ENCODE peak calls at places on chromosomes 5 and 9, in nine cellular contexts. F, Z, D, N, V, M, E, Q and J are unnamed samples.

GRCh38 chr5:157593036-157593435 is 17.5 kb upstream of the ADAM19 start:
- DNase-seq in F (no peak), Z (no peak), D (no peak), N (no peak), V (no peak), M (no peak), E (no peak), Q (no peak), J (no peak)

GRCh38 chr9:86580688-86581087 is 226.5 kb upstream of the TUT7 start:
- DNase-seq in F (no peak), Z (no peak), D (no peak), N (no peak), V (no peak), M (no peak), E (no peak), Q (no peak), J (no peak)

GRCh38 chr9:73871636-73872035 is 625.5 kb upstream of the RORB start:
- DNase-seq in F (no peak), Z (no peak), D (no peak), N (no peak), V (no peak), M (no peak), E (no peak), Q (no peak), J (no peak)

GRCh38 chr5:865168-865521 is 14.4 kb upstream of the ZDHHC11 start:
- DNase-seq in F (peak), Z (no peak), D (no peak), N (no peak), V (no peak), M (no peak), E (no peak), Q (no peak), J (no peak)

GRCh38 chr5:135242496-135243193 is 156.4 kb downstream of the MACROH2A1 start:
- DNase-seq in F (no peak), Z (peak), D (no peak), N (no peak), V (no peak), M (no peak), E (no peak), Q (peak), J (no peak)

GRCh38 chr5:15695171-15695676 is 195.2 kb downstream of the FBXL7 start:
- DNase-seq in F (no peak), Z (peak), D (no peak), N (no peak), V (peak), M (no peak), E (no peak), Q (peak), J (peak)

GRCh38 chr5:122547669-122548068 is 227.2 kb upstream of the SNX2 start:
- DNase-seq in F (no peak), Z (no peak), D (no peak), N (no peak), V (no peak), M (no peak), E (no peak), Q (no peak), J (no peak)

GRCh38 chr9:108776920-108777650 is 78.7 kb downstream of the ACTL7B start:
- DNase-seq in F (no peak), Z (peak), D (peak), N (no peak), V (peak), M (peak), E (no peak), Q (peak), J (peak)

GRCh38 chr5:139878093-139878492 is 82.5 kb downstream of the PSD2 start:
- DNase-seq in F (no peak), Z (peak), D (no peak), N (no peak), V (no peak), M (no peak), E (no peak), Q (no peak), J (no peak)

GRCh38 chr5:73338201-73339126 is 110.1 kb downstream of the FOXD1 start:
- DNase-seq in F (peak), Z (peak), D (no peak), N (no peak), V (no peak), M (peak), E (peak), Q (peak), J (peak)

GRCh38 chr9:116070256-116070914 is 83.2 kb upstream of the PAPPA start:
- DNase-seq in F (no peak), Z (peak), D (no peak), N (no peak), V (no peak), M (no peak), E (no peak), Q (no peak), J (no peak)

GRCh38 chr9:37676411-37676830 is 25.7 kb downstream of the FRMPD1 start:
- DNase-seq in F (no peak), Z (no peak), D (no peak), N (peak), V (no peak), M (no peak), E (peak), Q (no peak), J (no peak)

GRCh38 chr5:167763772-167764171 is 527.7 kb upstream of the WWC1 start:
- DNase-seq in F (no peak), Z (peak), D (peak), N (no peak), V (peak), M (peak), E (no peak), Q (peak), J (no peak)

GRCh38 chr5:132506094-132506692 is 15.6 kb upstream of the IRF1 start:
- DNase-seq in F (no peak), Z (peak), D (peak), N (no peak), V (peak), M (peak), E (no peak), Q (peak), J (peak)

GRCh38 chr5:6826756-6827155 is 113.5 kb downstream of the TENT4A start:
- DNase-seq in F (no peak), Z (no peak), D (no peak), N (no peak), V (no peak), M (no peak), E (no peak), Q (no peak), J (no peak)

GRCh38 chr9:5442400-5443011 is 4.8 kb upstream of the PLGRKT start:
- DNase-seq in F (no peak), Z (peak), D (peak), N (no peak), V (no peak), M (peak), E (peak), Q (peak), J (peak)

GRCh38 chr5:177596775-177597238 is 3.1 kb upstream of the B4GALT7 start:
- DNase-seq in F (no peak), Z (no peak), D (no peak), N (no peak), V (no peak), M (no peak), E (no peak), Q (no peak), J (no peak)

GRCh38 chr9:105333811-105334210 is 89.4 kb downstream of the SLC44A1 start:
- DNase-seq in F (no peak), Z (peak), D (no peak), N (no peak), V (no peak), M (no peak), E (no peak), Q (no peak), J (no peak)

GRCh38 chr9:123867971-123868370 is 62.0 kb downstream of the DENND1A start:
- DNase-seq in F (no peak), Z (peak), D (no peak), N (no peak), V (no peak), M (no peak), E (no peak), Q (no peak), J (peak)

GRCh38 chr9:91047993-91048607 is 246.5 kb downstream of the SYK start:
- DNase-seq in F (no peak), Z (peak), D (peak), N (no peak), V (peak), M (peak), E (no peak), Q (peak), J (peak)

GRCh38 chr5:149457393-149457763 is 78.3 kb upstream of the IL17B start:
- DNase-seq in F (peak), Z (no peak), D (no peak), N (no peak), V (no peak), M (no peak), E (no peak), Q (no peak), J (no peak)

GRCh38 chr9:104091708-104092107 is 2.4 kb upstream of the SMC2 start:
- DNase-seq in F (no peak), Z (peak), D (peak), N (peak), V (no peak), M (no peak), E (no peak), Q (no peak), J (peak)

GRCh38 chr5:83428890-83429289 is 42.7 kb upstream of the VCAN start:
- DNase-seq in F (no peak), Z (no peak), D (no peak), N (no peak), V (no peak), M (no peak), E (no peak), Q (no peak), J (no peak)

GRCh38 chr9:93186151-93186715 is 2.3 kb downstream of the WNK2 start:
- DNase-seq in F (no peak), Z (no peak), D (no peak), N (no peak), V (no peak), M (no peak), E (no peak), Q (no peak), J (no peak)

GRCh38 chr9:121184463-121184862 is 17.2 kb downstream of the RAB14 start:
- DNase-seq in F (no peak), Z (no peak), D (no peak), N (no peak), V (no peak), M (no peak), E (no peak), Q (no peak), J (no peak)

GRCh38 chr5:138488481-138488945 is 23.2 kb downstream of the EGR1 start:
- DNase-seq in F (no peak), Z (peak), D (peak), N (no peak), V (no peak), M (no peak), E (no peak), Q (peak), J (no peak)